ENCODE peak calls at places on chromosome 11, in ten cellular contexts. S, I, Y, P, H, O, F, L, G and M are unnamed samples.

GRCh38 chr11:76228122-76229000 is 22.1 kb upstream of the WNT11 start:
- DNase-seq in S (no peak), I (no peak), Y (no peak), P (no peak), H (no peak), O (no peak), F (no peak), L (no peak), G (no peak), M (peak)

GRCh38 chr11:133945087-133945974 is 11.4 kb downstream of the IGSF9B start:
- DNase-seq in S (no peak), I (no peak), Y (peak), P (peak), H (peak), O (peak), F (no peak), L (peak), G (no peak), M (no peak)

GRCh38 chr11:108497317-108498045 is 703 bp downstream of the POGLUT3 start:
- DNase-seq in S (peak), I (peak), Y (peak), P (peak), H (peak), O (peak), F (peak), L (peak), G (peak), M (peak)

GRCh38 chr11:78139422-78140391 is at the start of gene ALG8:
- DNase-seq in S (peak), I (peak), Y (peak), P (peak), H (peak), O (peak), F (peak), L (peak), G (peak), M (peak)

GRCh38 chr11:60785806-60786361 is 751 bp downstream of the MS4A10 start:
- DNase-seq in S (no peak), I (peak), Y (no peak), P (peak), H (peak), O (no peak), F (no peak), L (no peak), G (no peak), M (no peak)

GRCh38 chr11:10688401-10688800 is 5.2 kb downstream of the IRAG1 start:
- DNase-seq in S (no peak), I (no peak), Y (no peak), P (peak), H (peak), O (peak), F (no peak), L (peak), G (no peak), M (no peak)

GRCh38 chr11:131609317-131609716 is 238.9 kb downstream of the NTM start:
- DNase-seq in S (no peak), I (no peak), Y (no peak), P (peak), H (peak), O (no peak), F (no peak), L (no peak), G (no peak), M (no peak)

GRCh38 chr11:9971894-9972293 is 308.0 kb downstream of the SWAP70 start:
- DNase-seq in S (no peak), I (no peak), Y (no peak), P (no peak), H (no peak), O (no peak), F (no peak), L (no peak), G (no peak), M (no peak)

GRCh38 chr11:64246874-64247728 is at the start of gene PPP1R14B:
- DNase-seq in S (peak), I (peak), Y (peak), P (peak), H (peak), O (peak), F (peak), L (peak), G (peak), M (peak)

GRCh38 chr11:70268526-70268925 is 2.0 kb upstream of the PPFIA1 start:
- DNase-seq in S (no peak), I (no peak), Y (no peak), P (no peak), H (no peak), O (no peak), F (no peak), L (no peak), G (no peak), M (no peak)